ENCODE peak calls at places on chromosomes 12 and 14, in four cellular contexts. E is astrocyte of the cerebellum, P is WTC11, M is right atrium auricular region. A is an unnamed sample.

GRCh38 chr14:46381674-46382073 is 269.9 kb downstream of the RPL10L start:
- DNase-seq in M (no peak), P (no peak), E (no peak), A (no peak)

GRCh38 chr14:75310295-75311059 is 31.8 kb downstream of the FOS start:
- DNase-seq in M (peak; percentile 97), P (peak; percentile 78), E (peak; percentile 85), A (peak; percentile 75)

GRCh38 chr12:115920395-115921183 is 356.9 kb downstream of the MED13L start:
- DNase-seq in P (no peak), M (peak; percentile 21), E (no peak), A (no peak)

GRCh38 chr14:68448379-68448778 is 344.5 kb downstream of the ZFP36L1 start:
- DNase-seq in E (no peak), M (no peak), P (no peak), A (no peak)

GRCh38 chr12:15788266-15789214 is 648 bp downstream of the EPS8 start:
- DNase-seq in P (peak; percentile 59), M (no peak), E (peak; percentile 20), A (peak; percentile 71)

GRCh38 chr12:129788506-129788905 is 115.3 kb downstream of the TMEM132D start:
- DNase-seq in E (peak; percentile 23), M (no peak), P (no peak), A (no peak)

GRCh38 chr14:74549588-74549987 is 56.0 kb downstream of the ISCA2 start:
- DNase-seq in E (no peak), P (no peak), M (no peak), A (no peak)

GRCh38 chr12:47277972-47278448 is 198.3 kb upstream of the AMIGO2 start:
- DNase-seq in P (no peak), M (no peak), E (peak; percentile 85), A (no peak)

GRCh38 chr12:51954465-51955361 is 3.2 kb downstream of the ACVR1B start:
- DNase-seq in E (no peak), P (no peak), M (no peak), A (no peak)

GRCh38 chr12:6336859-6337744 is 4.8 kb downstream of the TNFRSF1A start:
- DNase-seq in M (no peak), P (peak; percentile 30), E (no peak), A (no peak)

GRCh38 chr12:124140889-124141550 is 153.9 kb upstream of the RFLNA start:
- DNase-seq in E (peak; percentile 3), P (peak; percentile 58), M (no peak), A (no peak)

GRCh38 chr14:67447033-67447381 is 35.0 kb upstream of the PLEK2 start:
- DNase-seq in M (no peak), E (no peak), P (no peak), A (no peak)

GRCh38 chr12:124694846-124695497 is 127.6 kb upstream of the NCOR2 start:
- DNase-seq in P (no peak), E (peak; percentile 96), M (peak; percentile 86), A (no peak)

GRCh38 chr12:132388379-132389015 is 59.1 kb upstream of the GALNT9 start:
- DNase-seq in E (no peak), P (no peak), M (no peak), A (no peak)

GRCh38 chr12:90801776-90802175 is 153.2 kb downstream of the CCER1 start:
- DNase-seq in M (no peak), E (peak; percentile 40), P (no peak), A (no peak)

GRCh38 chr14:100340454-100340813 is 17.3 kb downstream of the SLC25A47 start:
- DNase-seq in E (no peak), P (no peak), M (peak; percentile 13), A (no peak)

A was measured in DMS79.